ENCODE peak calls at places on chromosomes 11 and 22, in ten cellular contexts. V is activated CD8-positive, alpha-beta memory T cell treated with anti-CD3 and anti-CD28 coated beads, Interleukin-2, amount 50 U/mL, for 48 hours; L is foreskin keratinocyte; E is tibial nerve; H is HS-27A; B is HFF-Myc; M is myocyte; D is NCI-H460; C is heart right ventricle; W is progenitor cell of endocrine pancreas. S is an unnamed sample.
A peak's percentile ranks its signal among the peaks of the same experiment; 100 is the strongest.

GRCh38 chr22:27836181-27836580 is 34.6 kb upstream of the MN1 start:
- DNase-seq in V (no peak), L (no peak), E (no peak), H (no peak), B (no peak), M (no peak), D (no peak), C (no peak), W (no peak), S (no peak)

GRCh38 chr11:17798253-17798652 is 63.7 kb downstream of the KCNC1 start:
- DNase-seq in V (no peak), L (peak; percentile 82), E (no peak), H (no peak), B (no peak), M (no peak), D (no peak), C (peak; percentile 36), W (no peak), S (peak; percentile 40)

GRCh38 chr11:59647245-59647965 is 21.4 kb downstream of the PATL1 start:
- DNase-seq in V (no peak), L (no peak), E (no peak), H (no peak), B (no peak), M (no peak), D (no peak), C (no peak), W (no peak), S (no peak)

GRCh38 chr22:40855960-40856512 is 403 bp downstream of the ST13 start:
- DNase-seq in V (no peak), L (no peak), E (peak; percentile 22), H (no peak), B (no peak), M (peak; percentile 38), D (no peak), C (peak; percentile 35), W (peak; percentile 28), S (peak; percentile 47)

GRCh38 chr11:1756791-1757771 is 6.6 kb downstream of the CTSD start:
- DNase-seq in V (no peak), L (no peak), E (no peak), H (no peak), B (no peak), M (no peak), D (no peak), C (no peak), W (no peak), S (peak; percentile 25)

GRCh38 chr11:3000032-3000961 is 8.2 kb upstream of the NAP1L4 start:
- DNase-seq in V (no peak), L (peak; percentile 83), E (no peak), H (no peak), B (no peak), M (peak; percentile 24), D (no peak), C (peak; percentile 69), W (no peak), S (peak; percentile 76)

GRCh38 chr11:91731051-91731450 is 493.6 kb upstream of the FAT3 start:
- DNase-seq in V (no peak), L (no peak), E (no peak), H (no peak), B (no peak), M (no peak), D (no peak), C (no peak), W (no peak), S (no peak)

GRCh38 chr22:23909258-23909898 is 15.2 kb downstream of the MIF start:
- DNase-seq in V (no peak), L (no peak), E (no peak), H (no peak), B (no peak), M (peak; percentile 59), D (no peak), C (no peak), W (no peak), S (no peak)

GRCh38 chr11:96107143-96107829 is 183.4 kb upstream of the MTMR2 start:
- DNase-seq in V (no peak), L (no peak), E (no peak), H (no peak), B (no peak), M (no peak), D (no peak), C (no peak), W (no peak), S (no peak)

GRCh38 chr11:70504246-70505020 is 106.1 kb downstream of the CTTN start:
- DNase-seq in V (no peak), L (no peak), E (no peak), H (no peak), B (no peak), M (no peak), D (no peak), C (no peak), W (no peak), S (no peak)

GRCh38 chr22:23565288-23565941 is 14.7 kb downstream of the IGLL1 start:
- DNase-seq in V (peak; percentile 53), L (no peak), E (no peak), H (no peak), B (no peak), M (no peak), D (no peak), C (no peak), W (peak; percentile 53), S (no peak)

GRCh38 chr11:113104390-113105251 is 143.4 kb downstream of the NCAM1 start:
- DNase-seq in V (no peak), L (no peak), E (no peak), H (no peak), B (no peak), M (peak; percentile 58), D (no peak), C (no peak), W (no peak), S (no peak)

GRCh38 chr11:33766085-33766484 is 8.2 kb downstream of the FBXO3 start:
- DNase-seq in V (no peak), L (no peak), E (no peak), H (no peak), B (no peak), M (no peak), D (no peak), C (no peak), W (no peak), S (no peak)

GRCh38 chr22:26553056-26553752 is 36.7 kb downstream of the TPST2 start:
- DNase-seq in V (no peak), L (peak; percentile 75), E (no peak), H (peak; percentile 70), B (peak; percentile 52), M (peak; percentile 49), D (no peak), C (no peak), W (no peak), S (no peak)

GRCh38 chr11:132944557-132944920 is 587.8 kb downstream of the OPCML start:
- DNase-seq in V (no peak), L (no peak), E (no peak), H (no peak), B (no peak), M (no peak), D (no peak), C (no peak), W (no peak), S (no peak)

GRCh38 chr11:19110290-19110689 is 6.7 kb upstream of the ZDHHC13 start:
- DNase-seq in V (no peak), L (no peak), E (no peak), H (no peak), B (no peak), M (peak; percentile 74), D (no peak), C (peak; percentile 61), W (no peak), S (peak; percentile 56)

GRCh38 chr11:120208012-120208441 is 2.8 kb upstream of the OAF start:
- DNase-seq in V (no peak), L (no peak), E (no peak), H (no peak), B (no peak), M (peak; percentile 26), D (no peak), C (no peak), W (no peak), S (no peak)

GRCh38 chr22:27476729-27477128 is 324.8 kb downstream of the MN1 start:
- DNase-seq in V (no peak), L (peak; percentile 86), E (no peak), H (no peak), B (no peak), M (peak; percentile 55), D (no peak), C (no peak), W (no peak), S (no peak)

GRCh38 chr11:64767344-64768299 is 7.8 kb upstream of the PYGM start:
- DNase-seq in V (peak; percentile 95), L (no peak), E (peak; percentile 82), H (no peak), B (no peak), M (peak; percentile 62), D (peak; percentile 43), C (peak; percentile 73), W (peak; percentile 56), S (peak; percentile 85)

GRCh38 chr11:123357990-123358827 is 71.9 kb upstream of the GRAMD1B start:
- DNase-seq in V (peak; percentile 67), L (no peak), E (no peak), H (no peak), B (no peak), M (no peak), D (no peak), C (no peak), W (no peak), S (no peak)

GRCh38 chr22:39773976-39774539 is 119.5 kb downstream of the ENTHD1 start:
- DNase-seq in V (no peak), L (no peak), E (no peak), H (no peak), B (no peak), M (no peak), D (no peak), C (no peak), W (no peak), S (no peak)

GRCh38 chr22:49429066-49429465 is 398.6 kb downstream of the BRD1 start:
- DNase-seq in V (no peak), L (no peak), E (no peak), H (no peak), B (no peak), M (no peak), D (no peak), C (no peak), W (no peak), S (no peak)

GRCh38 chr11:69636512-69636866 is 4.5 kb upstream of the CCND1 start:
- DNase-seq in V (no peak), L (peak; percentile 40), E (peak; percentile 64), H (peak; percentile 95), B (peak; percentile 85), M (peak; percentile 85), D (no peak), C (peak; percentile 88), W (peak; percentile 71), S (peak; percentile 83)

GRCh38 chr22:39543095-39543494 is 10.5 kb upstream of the RPS19BP1 start:
- DNase-seq in V (no peak), L (no peak), E (no peak), H (no peak), B (no peak), M (no peak), D (no peak), C (no peak), W (no peak), S (no peak)

GRCh38 chr11:47616726-47617416 is 22.7 kb upstream of the C1QTNF4 start:
- DNase-seq in V (no peak), L (no peak), E (peak; percentile 83), H (no peak), B (peak; percentile 59), M (peak; percentile 83), D (peak; percentile 17), C (peak; percentile 66), W (no peak), S (peak; percentile 36)

GRCh38 chr11:126355926-126356897 is 726 bp downstream of the ST3GAL4 start:
- DNase-seq in V (no peak), L (peak; percentile 31), E (no peak), H (no peak), B (no peak), M (peak; percentile 74), D (no peak), C (no peak), W (peak; percentile 25), S (peak; percentile 62)

GRCh38 chr11:74844072-74844471 is 95.4 kb downstream of the RNF169 start:
- DNase-seq in V (no peak), L (no peak), E (no peak), H (no peak), B (no peak), M (no peak), D (no peak), C (no peak), W (no peak), S (no peak)

GRCh38 chr11:111372538-111372937 is 6.5 kb downstream of the POU2AF1 start:
- DNase-seq in V (no peak), L (no peak), E (no peak), H (no peak), B (no peak), M (no peak), D (no peak), C (no peak), W (no peak), S (no peak)